ENCODE peak calls at places on chromosome 9, in ten cellular contexts. D is activated T-helper 9 cell treated with anti-CD3 and anti-CD28 coated beads, Interleukin-2, amount 50 U/mL, for 16 hours; Z is choroid plexus epithelial cell; G is bronchial epithelial cell; S is IMR-90; B is activated naive CD8-positive, alpha-beta T cell treated with anti-CD3 and anti-CD28 coated beads, Interleukin-2, amount 50 U/mL, for 24 hours; T is A549; P is NCI-H1092 treated with DMSO at 0.1 percent for 48 hours; I is stimulated activated CD8-positive, alpha-beta memory T cell treated with anti-CD3 and anti-CD28 coated beads, Interleukin-7, amount 100 ng/mL, for 24 hours; C is anterior cingulate cortex. N is an unnamed sample.

GRCh38 chr9:134146774-134147493 is 11.1 kb downstream of the WDR5 start:
- DNase-seq in C (no peak), P (no peak), B (no peak), D (no peak), T (no peak), I (no peak), G (peak; percentile 44), S (no peak), Z (no peak), N (no peak)

GRCh38 chr9:270657-271237 is 56.1 kb downstream of the DOCK8 start:
- DNase-seq in P (no peak), Z (no peak), S (no peak), I (no peak), T (no peak), G (no peak), D (no peak), C (no peak), B (no peak), N (no peak)

GRCh38 chr9:6960777-6961176 is 203.0 kb downstream of the KDM4C start:
- DNase-seq in P (no peak), S (no peak), B (no peak), Z (no peak), T (no peak), C (no peak), I (no peak), G (no peak), D (no peak), N (no peak)

GRCh38 chr9:20981486-20981885 is 50.0 kb downstream of the HACD4 start:
- DNase-seq in Z (peak; percentile 77), T (no peak), P (no peak), B (no peak), C (no peak), S (peak; percentile 88), I (no peak), G (no peak), D (no peak), N (no peak)

GRCh38 chr9:113580041-113580953 is 116.8 kb downstream of the RGS3 start:
- DNase-seq in D (peak; percentile 51), P (peak; percentile 71), B (peak; percentile 81), Z (peak; percentile 55), S (peak; percentile 35), C (no peak), T (no peak), I (peak; percentile 50), G (peak; percentile 79), N (peak; percentile 62)

GRCh38 chr9:120892748-120893584 is 16.0 kb upstream of the PHF19 start:
- DNase-seq in P (peak; percentile 74), Z (peak; percentile 72), I (no peak), B (peak; percentile 62), T (no peak), G (peak; percentile 88), D (peak; percentile 37), C (no peak), S (peak; percentile 94), N (no peak)

GRCh38 chr9:110031511-110032173 is 176.3 kb downstream of the C9orf152 start:
- DNase-seq in D (no peak), B (no peak), C (no peak), Z (peak; percentile 92), I (no peak), S (peak; percentile 92), P (no peak), T (peak; percentile 34), G (peak; percentile 97), N (no peak)

GRCh38 chr9:133384736-133385321 is 8.7 kb downstream of the STKLD1 start:
- DNase-seq in B (no peak), D (no peak), G (no peak), Z (no peak), T (no peak), C (no peak), I (no peak), S (no peak), P (no peak), N (no peak)

GRCh38 chr9:92669527-92669889 is 423 bp downstream of the IPPK start:
- DNase-seq in D (no peak), I (peak; percentile 5), T (peak; percentile 28), Z (peak; percentile 23), P (no peak), B (no peak), C (no peak), S (no peak), G (no peak), N (no peak)

GRCh38 chr9:123399803-123400378 is 43.9 kb downstream of the CRB2 start:
- DNase-seq in B (peak; percentile 58), Z (no peak), T (peak; percentile 65), C (no peak), S (no peak), D (no peak), P (no peak), G (no peak), I (no peak), N (no peak)

GRCh38 chr9:14790628-14791027 is 68.1 kb upstream of the CER1 start:
- DNase-seq in T (no peak), D (no peak), I (no peak), P (no peak), S (no peak), G (no peak), C (no peak), Z (no peak), B (no peak), N (no peak)

GRCh38 chr9:78029601-78030552 is 1.7 kb downstream of the GNAQ start:
- DNase-seq in D (no peak), B (no peak), Z (peak; percentile 59), S (peak; percentile 48), C (no peak), G (peak; percentile 38), I (no peak), P (peak; percentile 37), T (peak; percentile 18), N (peak; percentile 43)

GRCh38 chr9:89436963-89437625 is 60.8 kb downstream of the SEMA4D start:
- DNase-seq in S (no peak), C (no peak), T (no peak), B (no peak), I (no peak), Z (no peak), G (peak; percentile 53), D (no peak), P (no peak), N (no peak)

GRCh38 chr9:110030632-110031031 is 177.3 kb downstream of the C9orf152 start:
- DNase-seq in Z (peak; percentile 82), C (no peak), G (peak; percentile 84), B (no peak), D (no peak), I (no peak), P (no peak), S (peak; percentile 66), T (no peak), N (no peak)

GRCh38 chr9:122202099-122202498 is 26.7 kb downstream of the LHX6 start:
- DNase-seq in Z (no peak), P (no peak), S (no peak), T (no peak), I (no peak), G (no peak), D (no peak), B (no peak), C (no peak), N (no peak)